ENCODE peak calls at places on chromosomes 7 and 10, in seven cellular contexts. A is cerebellum; F is CD8-positive, alpha-beta memory T cell; G is SK-N-DZ; B is stimulated activated CD4-positive, alpha-beta T cell treated with anti-CD3 and anti-CD28 coated beads, Interleukin-1b, Interleukin-23, amount 100 ng/mL, for 24 hours; N is C1 segment of cervical spinal cord; D is body of pancreas. E is an unnamed sample.

GRCh38 chr7:42511027-42511426 is 274.0 kb upstream of the GLI3 start:
- DNase-seq in A (no peak), F (no peak), G (no peak), B (no peak), N (no peak), D (no peak), E (no peak)

GRCh38 chr7:112869111-112869774 is 79.0 kb upstream of the TMEM168 start:
- DNase-seq in A (no peak), F (peak), G (peak), B (peak), N (no peak), D (no peak), E (peak)

GRCh38 chr10:132520147-132520811 is 17.3 kb upstream of the INPP5A start:
- DNase-seq in A (no peak), F (no peak), G (no peak), B (no peak), N (no peak), D (no peak), E (no peak)

GRCh38 chr10:34081347-34081743 is 733.8 kb downstream of the PARD3 start:
- DNase-seq in A (no peak), F (no peak), G (no peak), B (no peak), N (no peak), D (no peak), E (no peak)

GRCh38 chr10:77267703-77268630 is 369.6 kb downstream of the KCNMA1 start:
- DNase-seq in A (no peak), F (no peak), G (no peak), B (no peak), N (no peak), D (no peak), E (no peak)

GRCh38 chr10:86264481-86265231 is 101.9 kb downstream of the GRID1 start:
- DNase-seq in A (no peak), F (no peak), G (no peak), B (no peak), N (no peak), D (no peak), E (no peak)

GRCh38 chr10:117535045-117535751 is 7.3 kb upstream of the EMX2 start:
- DNase-seq in A (no peak), F (no peak), G (no peak), B (no peak), N (no peak), D (no peak), E (no peak)

GRCh38 chr10:69639291-69640195 is 9.5 kb downstream of the FAM241B start:
- DNase-seq in A (peak), F (peak), G (peak), B (peak), N (peak), D (peak), E (peak)

GRCh38 chr7:50349963-50350944 is 45.7 kb downstream of the IKZF1 start:
- DNase-seq in A (no peak), F (peak), G (no peak), B (peak), N (no peak), D (no peak), E (peak)

GRCh38 chr10:27911006-27911405 is 87.9 kb downstream of the ODAD2 start:
- DNase-seq in A (peak), F (no peak), G (no peak), B (no peak), N (no peak), D (no peak), E (no peak)

GRCh38 chr10:36094091-36094490 is 452.0 kb upstream of the FZD8 start:
- DNase-seq in A (no peak), F (no peak), G (peak), B (no peak), N (no peak), D (no peak), E (no peak)

GRCh38 chr10:127345231-127345965 is 149.0 kb upstream of the INSYN2A start:
- DNase-seq in A (no peak), F (no peak), G (no peak), B (no peak), N (no peak), D (no peak), E (no peak)

GRCh38 chr7:132424821-132425739 is 151.2 kb downstream of the PLXNA4 start:
- DNase-seq in A (no peak), F (no peak), G (no peak), B (no peak), N (no peak), D (no peak), E (no peak)

GRCh38 chr7:34108150-34108549 is 202.8 kb downstream of the BMPER start:
- DNase-seq in A (no peak), F (no peak), G (no peak), B (no peak), N (no peak), D (peak), E (no peak)

GRCh38 chr10:132331956-132332749 is at the start of gene LRRC27:
- DNase-seq in A (peak), F (peak), G (peak), B (peak), N (peak), D (peak), E (peak)

E was measured in activated CD4-positive, alpha-beta memory T cell treated with anti-CD3 and anti-CD28 coated beads for 36 hours.